ENCODE peak calls at places on chromosome 21, in seven cellular contexts. G is colonic mucosa; Q is OCI-LY7; Z is CD8-positive, alpha-beta T cell; B is neural progenitor cell; O is hepatocyte; J is fibroblast of lung. E is an unnamed sample.
A peak's percentile ranks its signal among the peaks of the same experiment; 100 is the strongest.

GRCh38 chr21:27315373-27315772 is 348.5 kb upstream of the ADAMTS5 start:
- DNase-seq in G (no peak), Q (no peak), J (no peak), B (no peak), O (no peak), Z (no peak), E (no peak)

GRCh38 chr21:31665397-31665796 is 5.9 kb downstream of the SOD1 start:
- DNase-seq in J (peak; percentile 30), B (no peak), O (no peak), G (no peak), Z (no peak), Q (no peak), E (no peak)

GRCh38 chr21:38988211-38989096 is 182.7 kb downstream of the ETS2 start:
- DNase-seq in Q (no peak), Z (no peak), G (no peak), J (no peak), O (peak; percentile 38), B (peak; percentile 48), E (no peak)

GRCh38 chr21:38254970-38255369 is 1.8 kb upstream of the KCNJ15 start:
- DNase-seq in O (no peak), Q (no peak), G (no peak), Z (no peak), B (no peak), J (no peak), E (no peak)

GRCh38 chr21:25080706-25081495 is 526.4 kb downstream of the MRPL39 start:
- DNase-seq in O (no peak), Q (no peak), J (peak; percentile 78), Z (no peak), B (no peak), G (no peak), E (no peak)

GRCh38 chr21:41600961-41601572 is 93.1 kb upstream of the TMPRSS2 start:
- DNase-seq in Q (no peak), Z (no peak), B (no peak), O (no peak), G (no peak), J (no peak), E (no peak)

GRCh38 chr21:41931041-41931451 is 22.8 kb downstream of the C2CD2 start:
- DNase-seq in Q (no peak), G (no peak), O (peak; percentile 29), B (no peak), J (peak; percentile 23), Z (no peak), E (peak; percentile 44)

GRCh38 chr21:31184462-31184861 is 146.2 kb upstream of the KRTAP19-8 start:
- DNase-seq in Z (peak; percentile 42), O (no peak), J (no peak), Q (no peak), B (no peak), G (no peak), E (no peak)

GRCh38 chr21:35222541-35222941 is 173.4 kb upstream of the RUNX1 start:
- DNase-seq in Z (no peak), B (no peak), O (no peak), Q (peak; percentile 36), J (no peak), G (no peak), E (no peak)

GRCh38 chr21:17784604-17785402 is 34.4 kb downstream of the C21orf91 start:
- DNase-seq in Q (peak; percentile 27), G (no peak), O (no peak), J (peak; percentile 80), Z (no peak), B (no peak), E (no peak)

GRCh38 chr21:41715649-41716321 is 51.1 kb downstream of the RIPK4 start:
- DNase-seq in J (no peak), G (peak; percentile 65), Z (no peak), O (peak; percentile 93), Q (no peak), B (no peak), E (no peak)

GRCh38 chr21:27132270-27132669 is 165.4 kb upstream of the ADAMTS5 start:
- DNase-seq in Z (no peak), O (no peak), G (no peak), J (peak; percentile 23), B (peak; percentile 2), Q (no peak), E (peak; percentile 50)

GRCh38 chr21:25772680-25773079 is 37.9 kb downstream of the GABPA start:
- DNase-seq in Q (no peak), G (no peak), O (no peak), Z (no peak), J (peak; percentile 3), B (no peak), E (no peak)

GRCh38 chr21:41589620-41590175 is 81.7 kb upstream of the TMPRSS2 start:
- DNase-seq in O (no peak), J (no peak), Q (no peak), G (no peak), B (no peak), Z (no peak), E (no peak)

GRCh38 chr21:17834639-17835354 is 15.6 kb upstream of the C21orf91 start:
- DNase-seq in Z (no peak), O (no peak), B (no peak), G (no peak), Q (no peak), J (no peak), E (no peak)

GRCh38 chr21:25509862-25510261 is 97.4 kb downstream of the MRPL39 start:
- DNase-seq in O (no peak), G (no peak), Z (no peak), Q (no peak), J (no peak), B (no peak), E (no peak)

GRCh38 chr21:37208056-37208705 is 59.0 kb downstream of the VPS26C start:
- DNase-seq in G (no peak), J (peak; percentile 14), B (no peak), Z (no peak), Q (no peak), O (no peak), E (peak; percentile 76)

GRCh38 chr21:15051652-15052554 is 12.9 kb downstream of the NRIP1 start:
- DNase-seq in Q (no peak), O (peak; percentile 26), Z (no peak), B (no peak), G (peak; percentile 61), J (peak; percentile 66), E (no peak)

GRCh38 chr21:36889401-36889800 is 77.1 kb downstream of the HLCS start:
- DNase-seq in Q (no peak), J (peak; percentile 84), G (no peak), O (no peak), Z (no peak), B (no peak), E (no peak)

GRCh38 chr21:16285646-16286223 is 556.0 kb downstream of the USP25 start:
- DNase-seq in Q (no peak), J (peak; percentile 18), O (no peak), Z (no peak), G (no peak), B (no peak), E (peak; percentile 34)

GRCh38 chr21:16280731-16281130 is 550.9 kb downstream of the USP25 start:
- DNase-seq in J (peak; percentile 57), Z (no peak), G (no peak), Q (no peak), O (no peak), B (no peak), E (no peak)

GRCh38 chr21:16279658-16280581 is 550.1 kb downstream of the USP25 start:
- DNase-seq in O (peak; percentile 33), J (peak; percentile 80), Z (no peak), Q (no peak), G (no peak), B (peak; percentile 77), E (peak; percentile 53)
- H3K4me3 ChIP-seq in O (no peak overlapping the region), J (peak overlapping the region; percentile 25), Z (no peak overlapping the region), Q (no peak overlapping the region), G (no peak overlapping the region), B (no peak overlapping the region), E (peak overlapping the region; percentile 18)

GRCh38 chr21:34018185-34018584 is 55.2 kb upstream of the MRPS6 start:
- DNase-seq in J (no peak), Z (no peak), B (no peak), Q (peak; percentile 21), O (no peak), G (no peak), E (no peak)

GRCh38 chr21:34020934-34021553 is 52.3 kb upstream of the MRPS6 start:
- DNase-seq in J (peak; percentile 57), B (no peak), G (no peak), O (no peak), Z (no peak), Q (no peak), E (no peak)

GRCh38 chr21:34020005-34020847 is 53.2 kb upstream of the MRPS6 start:
- DNase-seq in J (peak; percentile 58), B (no peak), O (no peak), Q (peak; percentile 95), G (no peak), Z (no peak), E (no peak)

GRCh38 chr21:34018910-34019309 is 54.5 kb upstream of the MRPS6 start:
- DNase-seq in G (no peak), O (no peak), J (no peak), Z (no peak), Q (peak; percentile 83), B (no peak), E (no peak)

DNA sequence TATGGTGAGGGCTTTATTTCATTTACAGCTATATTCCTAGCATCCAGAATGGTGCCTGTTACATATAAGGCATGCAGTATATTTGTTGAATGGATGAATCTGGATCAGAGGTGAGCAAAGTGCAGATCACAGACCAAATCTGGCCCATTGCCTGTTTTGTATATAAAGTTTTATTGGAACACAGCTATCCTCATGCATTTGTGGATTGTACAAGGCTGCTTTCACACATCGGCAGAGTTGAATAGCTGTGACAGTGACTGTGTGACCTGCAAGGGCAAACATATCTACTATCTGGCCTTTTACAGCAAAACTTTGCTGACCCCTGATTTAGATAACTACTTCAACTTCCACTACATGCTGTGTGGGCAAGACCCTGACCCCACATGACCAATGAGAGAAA is 54.0 kb upstream of the MRPS6 start:
- DNase-seq in B (no peak), Z (no peak), O (no peak), Q (peak; percentile 37), G (no peak), J (no peak), E (no peak)
- H3K27ac ChIP-seq in B (no peak overlapping the region), Z (no peak overlapping the region), O (no peak overlapping the region), Q (peak overlapping the region; percentile 98), G (no peak overlapping the region), J (no peak overlapping the region), E (no peak overlapping the region)

GRCh38 chr21:33541756-33542639 is at the start of gene GART:
- DNase-seq in J (peak; percentile 71), B (peak; percentile 92), O (peak; percentile 91), Q (peak; percentile 88), Z (peak; percentile 79), G (peak; percentile 91), E (peak; percentile 82)
- H3K4me3 ChIP-seq in J (peak within 1 kb of the TSS; percentile 65), B (peak within 1 kb of the TSS; percentile 96), O (peak within 1 kb of the TSS; percentile 76), Q (peak within 1 kb of the TSS; percentile 99), Z (peak within 1 kb of the TSS; percentile 87), G (peak within 1 kb of the TSS; percentile 59), E (peak within 1 kb of the TSS; percentile 72)

GRCh38 chr21:21682172-21682571 is 684.0 kb downstream of the NCAM2 start:
- DNase-seq in Z (no peak), Q (no peak), J (peak; percentile 86), O (no peak), G (no peak), B (no peak), E (no peak)
- H3K27ac ChIP-seq in Z (no peak overlapping the region), Q (no peak overlapping the region), J (no peak overlapping the region), O (no peak overlapping the region), G (no peak overlapping the region), B (no peak overlapping the region), E (no peak overlapping the region)

GRCh38 chr21:43903451-43904091 is 38.5 kb downstream of the AGPAT3 start:
- DNase-seq in J (no peak), B (no peak), G (peak; percentile 50), Z (no peak), Q (no peak), O (no peak), E (no peak)
- H3K4me3 ChIP-seq in J (no peak overlapping the region), B (no peak overlapping the region), G (no peak overlapping the region), Z (no peak overlapping the region), Q (no peak overlapping the region), O (no peak overlapping the region), E (no peak overlapping the region)

GRCh38 chr21:29074783-29075182 is 1.3 kb upstream of the CCT8 start:
- DNase-seq in Z (no peak), J (no peak), Q (no peak), G (no peak), B (no peak), O (no peak), E (no peak)
- H3K27ac ChIP-seq in Z (no peak overlapping the region), J (no peak overlapping the region), Q (no peak overlapping the region), G (no peak overlapping the region), B (no peak overlapping the region), O (no peak overlapping the region), E (no peak overlapping the region)